ENCODE peak calls at places on chromosomes 6 and 20, in ten cellular contexts. A is neuronal stem cell; Q is fibroblast of pulmonary artery; O is naive thymus-derived CD8-positive, alpha-beta T cell; T is fibroblast of gingiva; D is ELR; L is progenitor cell of endocrine pancreas; E is activated CD8-positive, alpha-beta memory T cell treated with anti-CD3 and anti-CD28 coated beads for 24 hours; H is Jurkat, Clone E6-1; X is astrocyte of the spinal cord. J is an unnamed sample.

GRCh38 chr6:36594816-36595167 is 630 bp downstream of the SRSF3 start:
- DNase-seq in A (no peak), Q (no peak), O (peak), T (no peak), D (no peak), L (no peak), E (no peak), H (no peak), X (no peak), J (peak)

GRCh38 chr6:148599967-148600426 is 146.8 kb upstream of the UST start:
- DNase-seq in A (peak), Q (no peak), O (no peak), T (no peak), D (no peak), L (no peak), E (no peak), H (no peak), X (no peak), J (no peak)

GRCh38 chr6:1029196-1029595 is 282.7 kb upstream of the FOXQ1 start:
- DNase-seq in A (no peak), Q (no peak), O (no peak), T (peak), D (no peak), L (no peak), E (no peak), H (no peak), X (no peak), J (no peak)

GRCh38 chr20:58127731-58128130 is 100.7 kb downstream of the ANKRD60 start:
- DNase-seq in A (no peak), Q (peak), O (no peak), T (peak), D (peak), L (no peak), E (no peak), H (peak), X (peak), J (no peak)

GRCh38 chr6:104527311-104527710 is 332.4 kb downstream of the HACE1 start:
- DNase-seq in A (no peak), Q (no peak), O (no peak), T (no peak), D (no peak), L (no peak), E (no peak), H (no peak), X (no peak), J (no peak)

GRCh38 chr6:39365281-39366074 is 43.0 kb upstream of the KCNK16 start:
- DNase-seq in A (no peak), Q (peak), O (no peak), T (peak), D (peak), L (no peak), E (peak), H (no peak), X (peak), J (no peak)

GRCh38 chr20:22585786-22586493 is 1.6 kb upstream of the FOXA2 start:
- DNase-seq in A (no peak), Q (no peak), O (no peak), T (no peak), D (no peak), L (no peak), E (no peak), H (no peak), X (no peak), J (no peak)

GRCh38 chr6:164507197-164507957 is 802.0 kb downstream of the C6orf118 start:
- DNase-seq in A (no peak), Q (no peak), O (no peak), T (no peak), D (no peak), L (no peak), E (no peak), H (no peak), X (no peak), J (no peak)

GRCh38 chr6:160950507-160950906 is 41.1 kb upstream of the MAP3K4 start:
- DNase-seq in A (no peak), Q (peak), O (no peak), T (peak), D (peak), L (no peak), E (no peak), H (no peak), X (peak), J (no peak)

GRCh38 chr6:47789553-47789952 is 7.7 kb downstream of the OPN5 start:
- DNase-seq in A (no peak), Q (no peak), O (no peak), T (no peak), D (no peak), L (no peak), E (no peak), H (no peak), X (no peak), J (no peak)

GRCh38 chr6:144063246-144063743 is 32.1 kb downstream of the SF3B5 start:
- DNase-seq in A (no peak), Q (no peak), O (no peak), T (no peak), D (no peak), L (no peak), E (no peak), H (no peak), X (no peak), J (no peak)

GRCh38 chr6:30615219-30615957 is 1.7 kb downstream of the PPP1R10 start:
- DNase-seq in A (peak), Q (peak), O (peak), T (peak), D (peak), L (no peak), E (peak), H (peak), X (peak), J (peak)

GRCh38 chr6:126550323-126550722 is 210.4 kb downstream of the CENPW start:
- DNase-seq in A (no peak), Q (no peak), O (no peak), T (no peak), D (no peak), L (no peak), E (no peak), H (no peak), X (no peak), J (no peak)

GRCh38 chr6:37454420-37455125 is 21.6 kb downstream of the CMTR1 start:
- DNase-seq in A (no peak), Q (no peak), O (no peak), T (no peak), D (no peak), L (no peak), E (no peak), H (no peak), X (peak), J (no peak)

GRCh38 chr6:47352169-47352568 is 42.5 kb upstream of the TNFRSF21 start:
- DNase-seq in A (no peak), Q (peak), O (no peak), T (no peak), D (peak), L (no peak), E (no peak), H (no peak), X (no peak), J (no peak)

GRCh38 chr6:30683137-30683979 is 3.1 kb downstream of the PPP1R18 start:
- DNase-seq in A (no peak), Q (peak), O (no peak), T (no peak), D (no peak), L (no peak), E (no peak), H (no peak), X (no peak), J (no peak)

GRCh38 chr20:9660236-9660868 is 146.0 kb downstream of the LAMP5 start:
- DNase-seq in A (peak), Q (peak), O (no peak), T (no peak), D (peak), L (peak), E (no peak), H (peak), X (peak), J (no peak)

GRCh38 chr6:41073203-41073967 is 611 bp downstream of the NFYA start:
- DNase-seq in A (peak), Q (peak), O (peak), T (peak), D (peak), L (peak), E (peak), H (peak), X (peak), J (peak)

GRCh38 chr6:85864453-85865401 is 222.0 kb upstream of the SYNCRIP start:
- DNase-seq in A (no peak), Q (peak), O (no peak), T (peak), D (peak), L (no peak), E (no peak), H (peak), X (peak), J (no peak)

GRCh38 chr6:83707829-83708545 is 914 bp downstream of the SNAP91 start:
- DNase-seq in A (peak), Q (peak), O (no peak), T (no peak), D (no peak), L (peak), E (no peak), H (no peak), X (no peak), J (no peak)

GRCh38 chr6:117548797-117549301 is 53.5 kb downstream of the GOPC start:
- DNase-seq in A (no peak), Q (peak), O (peak), T (no peak), D (peak), L (no peak), E (peak), H (peak), X (peak), J (no peak)

GRCh38 chr20:51910202-51911050 is 108.1 kb upstream of the SALL4 start:
- DNase-seq in A (peak), Q (no peak), O (no peak), T (no peak), D (peak), L (no peak), E (no peak), H (no peak), X (peak), J (no peak)

GRCh38 chr6:14089224-14089623 is 28.3 kb upstream of the CD83 start:
- DNase-seq in A (no peak), Q (no peak), O (no peak), T (no peak), D (no peak), L (no peak), E (no peak), H (no peak), X (no peak), J (no peak)